ENCODE peak calls at places on chromosome X, in nine cellular contexts. J, A, N, D, L, W, E, G and P are unnamed samples.

GRCh38 chrX:261167-261857 is 19.9 kb upstream of the PLCXD1 start:
- DNase-seq in N (peak; percentile 82), D (peak; percentile 67), A (peak; percentile 55), L (peak; percentile 23), W (no peak), E (peak; percentile 85), J (peak; percentile 72), G (peak; percentile 12), P (no peak)

GRCh38 chrX:12956704-12957541 is 18.0 kb upstream of the TMSB4X start:
- DNase-seq in D (peak; percentile 55), G (peak; percentile 64), E (no peak), L (peak; percentile 63), W (no peak), J (no peak), A (no peak), N (peak; percentile 67), P (no peak)

GRCh38 chrX:133375558-133376340 is 39.5 kb downstream of the GPC4 start:
- DNase-seq in A (no peak), D (no peak), E (no peak), G (no peak), J (no peak), N (no peak), L (no peak), W (no peak), P (peak; percentile 13)

GRCh38 chrX:3567681-3568080 is 145.8 kb downstream of the PRKX start:
- DNase-seq in G (no peak), A (no peak), J (no peak), L (peak; percentile 16), E (no peak), N (no peak), W (no peak), D (no peak), P (no peak)

GRCh38 chrX:46589977-46590723 is 16.6 kb downstream of the CHST7 start:
- DNase-seq in J (no peak), A (no peak), G (no peak), N (peak; percentile 36), L (peak; percentile 62), E (no peak), D (peak; percentile 81), W (no peak), P (no peak)

GRCh38 chrX:40853004-40853815 is 117.9 kb upstream of the MED14 start:
- DNase-seq in N (no peak), W (no peak), J (no peak), L (no peak), A (no peak), G (no peak), D (no peak), E (no peak), P (no peak)

GRCh38 chrX:110304371-110304770 is 13.5 kb downstream of the AMMECR1 start:
- DNase-seq in J (no peak), E (no peak), L (no peak), N (no peak), G (no peak), W (no peak), A (no peak), D (no peak), P (no peak)

GRCh38 chrX:24465524-24465850 is 401 bp downstream of the PDK3 start:
- DNase-seq in J (no peak), A (no peak), G (no peak), W (no peak), D (no peak), E (no peak), L (no peak), N (no peak), P (peak; percentile 15)

GRCh38 chrX:103562801-103563200 is 22.5 kb upstream of the TCEAL4 start:
- DNase-seq in D (peak; percentile 40), G (no peak), L (no peak), N (no peak), W (no peak), E (no peak), J (no peak), A (no peak), P (no peak)

GRCh38 chrX:104721854-104722253 is 155.9 kb downstream of the IL1RAPL2 start:
- DNase-seq in L (no peak), W (no peak), D (peak; percentile 78), E (no peak), J (no peak), A (no peak), G (no peak), N (no peak), P (no peak)

GRCh38 chrX:37796805-37797204 is 16.9 kb downstream of the CYBB start:
- DNase-seq in J (no peak), G (peak; percentile 53), A (no peak), D (no peak), E (no peak), W (no peak), L (no peak), N (no peak), P (peak; percentile 13)
- H3K4me3 ChIP-seq in J (no peak overlapping the region), G (no peak overlapping the region), A (no peak overlapping the region), D (no peak overlapping the region), E (no peak overlapping the region), W (no peak overlapping the region), L (no peak overlapping the region), N (no peak overlapping the region), P (no peak overlapping the region)

GRCh38 chrX:19769467-19769866 is 117.9 kb downstream of the SH3KBP1 start:
- DNase-seq in D (no peak), L (no peak), G (no peak), N (no peak), A (no peak), E (no peak), W (no peak), J (no peak), P (no peak)

GRCh38 chrX:19774905-19775304 is 112.5 kb downstream of the SH3KBP1 start:
- DNase-seq in G (no peak), W (no peak), E (no peak), J (no peak), A (no peak), L (no peak), N (no peak), D (no peak), P (no peak)

GRCh38 chrX:19772759-19773623 is 114.4 kb downstream of the SH3KBP1 start:
- DNase-seq in J (no peak), W (no peak), D (peak; percentile 56), E (no peak), A (no peak), L (no peak), G (no peak), N (no peak), P (no peak)

GRCh38 chrX:19775830-19776498 is 111.4 kb downstream of the SH3KBP1 start:
- DNase-seq in D (no peak), G (no peak), L (no peak), W (no peak), J (no peak), A (no peak), N (no peak), E (no peak), P (no peak)

GRCh38 chrX:19772306-19772705 is 115.1 kb downstream of the SH3KBP1 start:
- DNase-seq in E (no peak), D (peak; percentile 30), J (no peak), N (no peak), G (no peak), L (peak; percentile 38), A (no peak), W (no peak), P (no peak)
- H3K27ac ChIP-seq in E (no peak overlapping the region), D (peak overlapping the region; percentile 77), J (no peak overlapping the region), N (no peak overlapping the region), G (peak overlapping the region; percentile 64), L (peak overlapping the region; percentile 5), A (no peak overlapping the region), W (peak overlapping the region; percentile 64), P (peak overlapping the region; percentile 78)

GRCh38 chrX:119516157-119516702 is 48.0 kb downstream of the SLC25A5 start:
- DNase-seq in G (peak; percentile 35), J (no peak), W (no peak), L (peak; percentile 69), N (peak; percentile 80), D (peak; percentile 75), E (peak; percentile 33), A (no peak), P (no peak)
- TF ChIP-seq CTCF in G (peak; percentile 77), J (peak; percentile 74), W (peak; percentile 66), L (peak; percentile 82), N (peak; percentile 81), D (peak; percentile 91), E (peak; percentile 85), A (peak; percentile 51), P (peak; percentile 75)

GRCh38 chrX:1520350-1520749 is 16.6 kb downstream of the P2RY8 start:
- DNase-seq in N (no peak), J (no peak), A (no peak), E (no peak), G (no peak), L (no peak), W (no peak), D (no peak), P (no peak)

GRCh38 chrX:1521459-1521956 is 15.5 kb downstream of the P2RY8 start:
- DNase-seq in A (no peak), W (no peak), J (no peak), N (peak; percentile 35), L (no peak), E (no peak), G (peak; percentile 34), D (no peak), P (no peak)

GRCh38 chrX:1516596-1517104 is 20.3 kb downstream of the P2RY8 start:
- DNase-seq in E (no peak), G (no peak), J (no peak), D (no peak), W (no peak), N (no peak), L (no peak), A (no peak), P (no peak)

GRCh38 chrX:1518512-1518911 is 18.5 kb downstream of the P2RY8 start:
- DNase-seq in W (no peak), D (no peak), E (no peak), A (no peak), N (no peak), J (no peak), L (no peak), G (no peak), P (no peak)

GRCh38 chrX:1519022-1519497 is 17.9 kb downstream of the P2RY8 start:
- DNase-seq in A (no peak), N (no peak), E (no peak), J (no peak), L (no peak), D (no peak), W (no peak), G (no peak), P (no peak)
- H3K4me3 ChIP-seq in A (no peak overlapping the region), N (no peak overlapping the region), E (no peak overlapping the region), J (no peak overlapping the region), L (no peak overlapping the region), D (no peak overlapping the region), W (no peak overlapping the region), G (no peak overlapping the region), P (no peak overlapping the region)